ENCODE peak calls at places on chromosomes 16 and 17, in eight cellular contexts. I is HCT116, X is esophagus muscularis mucosa, Q is Panc1, P is HepG2, T is GM12892, C is stomach, D is breast epithelium. M is an unnamed sample.
A peak's percentile ranks its signal among the peaks of the same experiment; 100 is the strongest.

GRCh38 chr17:43935926-43936261 is 6.4 kb downstream of the PPY start:
- DNase-seq in I (no peak), X (no peak), Q (no peak), P (no peak), T (no peak), C (no peak), D (no peak), M (no peak)

GRCh38 chr16:74608944-74609343 is 2.0 kb upstream of the GLG1 start:
- DNase-seq in I (no peak), X (no peak), Q (no peak), P (no peak), T (no peak), C (no peak), D (no peak), M (no peak)

GRCh38 chr16:35881654-35882053 is 2422.2 kb downstream of the TP53TG3F start:
- DNase-seq in I (no peak), X (no peak), Q (no peak), P (no peak), T (no peak), C (no peak), D (no peak), M (no peak)

GRCh38 chr16:75080205-75081029 is 36.2 kb downstream of the LDHD start:
- DNase-seq in I (no peak), X (no peak), Q (no peak), P (no peak), T (no peak), C (no peak), D (no peak), M (no peak)

GRCh38 chr16:64534180-64534780 is 587.6 kb downstream of the CDH11 start:
- DNase-seq in I (no peak), X (peak; percentile 42), Q (no peak), P (no peak), T (no peak), C (no peak), D (no peak), M (no peak)

GRCh38 chr16:50265260-50265659 is 1.1 kb upstream of the ADCY7 start:
- DNase-seq in I (peak; percentile 33), X (no peak), Q (no peak), P (peak; percentile 69), T (no peak), C (peak; percentile 54), D (no peak), M (no peak)

GRCh38 chr17:38868968-38869646 is 751 bp upstream of the LASP1 start:
- DNase-seq in I (peak; percentile 79), X (peak; percentile 99), Q (peak; percentile 63), P (peak; percentile 90), T (no peak), C (peak; percentile 94), D (peak; percentile 94), M (peak; percentile 94)

GRCh38 chr17:4635823-4636375 is 5.6 kb downstream of the ALOX15 start:
- DNase-seq in I (no peak), X (no peak), Q (no peak), P (no peak), T (no peak), C (no peak), D (no peak), M (no peak)

GRCh38 chr16:86556576-86556975 is 1.5 kb upstream of the MTHFSD start:
- DNase-seq in I (no peak), X (no peak), Q (no peak), P (no peak), T (no peak), C (no peak), D (no peak), M (no peak)

GRCh38 chr16:3282747-3283524 is at the start of gene ZNF263:
- DNase-seq in I (peak; percentile 95), X (peak; percentile 99), Q (peak; percentile 93), P (peak; percentile 97), T (peak; percentile 95), C (peak; percentile 96), D (peak; percentile 98), M (peak; percentile 98)

DNA sequence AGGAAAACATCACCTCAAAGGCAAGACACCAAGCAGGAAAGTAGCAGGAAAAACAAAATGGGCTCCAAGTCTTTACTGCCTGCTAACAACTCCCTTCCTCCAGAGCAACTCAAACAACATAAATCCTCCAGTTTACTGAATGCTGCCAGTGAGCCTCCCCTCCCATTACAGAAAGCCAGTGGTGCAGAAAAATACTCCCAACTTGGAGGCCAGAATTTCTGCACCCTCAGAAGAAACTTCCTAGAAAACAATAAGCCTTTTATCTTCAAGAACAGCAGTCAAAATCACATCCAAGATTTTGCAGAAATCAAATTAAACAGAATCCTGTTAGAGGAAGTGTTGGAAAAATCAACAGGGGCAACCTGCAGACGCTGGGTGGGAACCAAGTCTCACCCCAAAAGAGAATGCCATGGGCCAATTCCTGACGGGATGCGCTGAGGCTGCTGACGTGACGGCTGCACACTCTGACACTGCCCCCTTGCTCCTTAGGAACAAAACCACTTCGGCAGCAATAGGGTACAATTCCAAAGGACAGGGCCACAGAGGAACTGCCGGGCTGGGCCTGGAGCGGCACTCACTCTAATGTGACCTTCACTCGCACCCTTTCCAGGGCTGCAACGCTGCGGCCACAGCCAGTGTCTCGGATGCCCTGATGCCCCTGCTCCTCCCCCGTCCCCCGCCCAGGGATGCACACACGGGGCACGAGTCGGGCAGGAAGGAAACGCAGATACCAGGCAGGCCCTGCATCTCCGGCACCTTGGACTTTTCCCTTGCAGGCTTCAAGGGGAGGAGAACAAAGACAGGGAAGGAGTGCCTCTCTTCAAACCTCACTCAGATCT is 2.6 kb downstream of the PITPNA start:
- DNase-seq in I (no peak), X (no peak), Q (no peak), P (no peak), T (no peak), C (no peak), D (no peak), M (no peak)
- TF ChIP-seq POLR2AphosphoS5 in I (no peak), X (no peak), Q (no peak), P (no peak), T (no peak), C (no peak), D (no peak), M (no peak)

DNA sequence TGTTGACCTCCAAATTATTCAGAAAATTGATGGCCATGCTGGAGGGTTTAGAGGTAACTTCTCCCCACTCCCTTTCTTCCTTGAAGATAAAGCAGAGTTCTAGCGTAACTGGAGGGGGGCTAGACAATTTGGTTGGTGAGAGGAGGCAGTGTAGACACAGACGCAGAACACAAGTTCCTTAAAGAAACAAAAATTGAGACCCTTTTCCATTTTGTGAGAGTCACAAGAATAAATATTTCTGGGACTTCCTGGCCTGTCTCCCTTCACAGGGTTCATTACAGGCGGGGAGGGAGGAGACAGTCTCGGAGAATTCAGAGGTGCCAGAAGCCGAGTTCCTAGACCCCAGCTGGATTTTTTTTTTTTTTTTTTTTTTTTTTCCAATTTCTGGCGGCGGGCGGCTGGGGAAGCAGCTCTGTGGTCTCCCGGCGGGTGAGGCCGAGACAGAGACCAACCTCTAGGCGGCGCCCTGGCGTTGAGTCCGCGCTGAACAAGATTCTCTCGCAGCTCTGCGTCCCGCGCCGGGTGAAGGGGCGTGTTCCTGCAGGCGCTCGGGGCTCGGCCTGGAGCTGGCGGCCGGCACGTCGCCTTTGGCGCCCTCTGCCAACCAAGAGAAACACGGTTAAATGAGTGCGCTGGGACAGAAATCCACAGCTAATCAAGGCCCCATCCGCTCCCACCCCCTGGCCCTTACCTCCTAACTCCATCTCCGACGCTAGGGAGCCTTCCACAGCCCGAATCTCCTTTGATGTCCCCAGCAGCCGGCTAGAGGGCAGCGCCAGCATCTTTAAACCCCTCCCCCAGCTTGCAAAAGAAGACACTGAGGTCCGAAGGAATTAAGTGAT is 10.2 kb upstream of the HOXB9 start:
- DNase-seq in I (no peak), X (no peak), Q (no peak), P (peak; percentile 83), T (peak; percentile 84), C (peak; percentile 48), D (no peak), M (peak; percentile 88)
- TF ChIP-seq POLR2AphosphoS5 in I (no peak), X (no peak), Q (no peak), P (no peak), T (no peak), C (no peak), D (no peak), M (no peak)

GRCh38 chr16:72247821-72248253 is 75.9 kb upstream of the PMFBP1 start:
- DNase-seq in I (no peak), X (no peak), Q (no peak), P (no peak), T (no peak), C (no peak), D (no peak), M (no peak)
- TF ChIP-seq POLR2AphosphoS5 in I (no peak), X (no peak), Q (no peak), P (no peak), T (no peak), C (no peak), D (no peak), M (no peak)

GRCh38 chr16:78689031-78689430 is 589.6 kb downstream of the WWOX start:
- DNase-seq in I (no peak), X (no peak), Q (no peak), P (peak; percentile 31), T (no peak), C (no peak), D (no peak), M (no peak)

GRCh38 chr16:78684040-78684611 is 584.7 kb downstream of the WWOX start:
- DNase-seq in I (no peak), X (peak; percentile 93), Q (no peak), P (peak; percentile 51), T (no peak), C (peak; percentile 38), D (no peak), M (peak; percentile 21)

GRCh38 chr16:78684655-78685400 is 585.4 kb downstream of the WWOX start:
- DNase-seq in I (no peak), X (no peak), Q (no peak), P (no peak), T (no peak), C (no peak), D (no peak), M (no peak)

GRCh38 chr16:78689536-78689935 is 590.1 kb downstream of the WWOX start:
- DNase-seq in I (no peak), X (no peak), Q (no peak), P (no peak), T (no peak), C (no peak), D (no peak), M (no peak)

DNA sequence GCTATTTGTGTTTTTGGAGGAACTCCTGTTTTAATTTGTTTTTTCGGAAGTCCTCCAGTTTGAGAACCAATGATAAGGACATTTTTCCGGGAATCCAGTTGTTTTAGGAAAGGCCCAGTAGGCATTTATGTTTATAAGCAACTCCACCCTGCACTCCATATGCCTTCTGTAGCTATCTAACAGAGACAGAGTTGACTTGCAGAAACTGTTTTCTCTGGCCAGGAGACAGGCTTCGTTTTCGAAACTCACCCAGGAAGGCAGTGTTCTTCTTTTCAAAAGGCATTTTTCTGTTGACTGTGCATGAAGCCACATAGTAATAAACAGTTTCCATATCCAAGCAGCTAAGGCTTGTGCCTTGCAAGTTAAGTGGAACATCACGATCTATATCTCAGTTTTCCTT is 587.1 kb downstream of the WWOX start:
- DNase-seq in I (no peak), X (no peak), Q (no peak), P (no peak), T (no peak), C (no peak), D (no peak), M (no peak)
- TF ChIP-seq POLR2AphosphoS5 in I (no peak), X (no peak), Q (no peak), P (no peak), T (no peak), C (no peak), D (no peak), M (no peak)

GRCh38 chr17:58513913-58514794 is at the start of gene MTMR4:
- DNase-seq in I (peak; percentile 54), X (no peak), Q (no peak), P (peak; percentile 82), T (peak; percentile 86), C (peak; percentile 90), D (peak; percentile 80), M (peak; percentile 93)
- TF ChIP-seq POLR2AphosphoS5 in I (peak; percentile 81), X (peak; percentile 77), Q (no peak), P (no peak), T (no peak), C (peak; percentile 74), D (no peak), M (no peak)

GRCh38 chr16:56743840-56744239 is 13.9 kb downstream of the NUP93 start:
- DNase-seq in I (no peak), X (no peak), Q (no peak), P (no peak), T (no peak), C (no peak), D (no peak), M (no peak)
- TF ChIP-seq POLR2AphosphoS5 in I (no peak), X (no peak), Q (no peak), P (no peak), T (no peak), C (no peak), D (no peak), M (no peak)

M was measured in upper lobe of left lung.